ENCODE peak calls at places on chromosomes 6 and 20, in four cellular contexts. B is cardiac muscle cell, F is MCF 10A, X is HCT116. E is an unnamed sample.
A peak's percentile ranks its signal among the peaks of the same experiment; 100 is the strongest.

GRCh38 chr20:38779247-38780097 is 26.0 kb upstream of the PPP1R16B start:
- DNase-seq in B (peak; percentile 40), F (peak; percentile 34), X (peak; percentile 92), E (no peak)

GRCh38 chr6:158697798-158698197 is 47.9 kb downstream of the SYTL3 start:
- DNase-seq in B (no peak), F (no peak), X (peak; percentile 75), E (no peak)

GRCh38 chr6:154232013-154232920 is 124.3 kb downstream of the IPCEF1 start:
- DNase-seq in B (no peak), F (peak; percentile 12), X (no peak), E (no peak)

GRCh38 chr6:77326029-77326428 is 137.3 kb downstream of the HTR1B start:
- DNase-seq in B (no peak), F (no peak), X (no peak), E (no peak)

GRCh38 chr6:159982726-159983506 is 14.0 kb downstream of the IGF2R start:
- DNase-seq in B (no peak), F (peak; percentile 75), X (no peak), E (no peak)

GRCh38 chr6:98927534-98927933 is 20.2 kb downstream of the FBXL4 start:
- DNase-seq in B (no peak), F (no peak), X (no peak), E (no peak)

GRCh38 chr6:10800810-10801209 is 37.5 kb downstream of the MAK start:
- DNase-seq in B (no peak), F (peak; percentile 76), X (peak; percentile 4), E (no peak)

GRCh38 chr6:20564269-20564668 is 30.0 kb downstream of the CDKAL1 start:
- DNase-seq in B (peak; percentile 7), F (peak; percentile 17), X (peak; percentile 19), E (no peak)

GRCh38 chr6:2875840-2876207 is 27.3 kb downstream of the SERPINB9 start:
- DNase-seq in B (no peak), F (no peak), X (no peak), E (no peak)

GRCh38 chr6:64520050-64520449 is 884.4 kb downstream of the PHF3 start:
- DNase-seq in B (no peak), F (peak; percentile 89), X (no peak), E (peak; percentile 5)

GRCh38 chr6:70668499-70668812 is 773 bp downstream of the SMAP1 start:
- DNase-seq in B (peak; percentile 62), F (peak; percentile 50), X (peak; percentile 47), E (no peak)

GRCh38 chr20:50635676-50636600 is 55.4 kb downstream of the RIPOR3 start:
- DNase-seq in B (peak; percentile 88), F (peak; percentile 66), X (peak; percentile 67), E (no peak)
- TF ChIP-seq CTCF in B (peak; percentile 100), F (peak; percentile 91), X (peak; percentile 75), E (peak; percentile 88)

DNA sequence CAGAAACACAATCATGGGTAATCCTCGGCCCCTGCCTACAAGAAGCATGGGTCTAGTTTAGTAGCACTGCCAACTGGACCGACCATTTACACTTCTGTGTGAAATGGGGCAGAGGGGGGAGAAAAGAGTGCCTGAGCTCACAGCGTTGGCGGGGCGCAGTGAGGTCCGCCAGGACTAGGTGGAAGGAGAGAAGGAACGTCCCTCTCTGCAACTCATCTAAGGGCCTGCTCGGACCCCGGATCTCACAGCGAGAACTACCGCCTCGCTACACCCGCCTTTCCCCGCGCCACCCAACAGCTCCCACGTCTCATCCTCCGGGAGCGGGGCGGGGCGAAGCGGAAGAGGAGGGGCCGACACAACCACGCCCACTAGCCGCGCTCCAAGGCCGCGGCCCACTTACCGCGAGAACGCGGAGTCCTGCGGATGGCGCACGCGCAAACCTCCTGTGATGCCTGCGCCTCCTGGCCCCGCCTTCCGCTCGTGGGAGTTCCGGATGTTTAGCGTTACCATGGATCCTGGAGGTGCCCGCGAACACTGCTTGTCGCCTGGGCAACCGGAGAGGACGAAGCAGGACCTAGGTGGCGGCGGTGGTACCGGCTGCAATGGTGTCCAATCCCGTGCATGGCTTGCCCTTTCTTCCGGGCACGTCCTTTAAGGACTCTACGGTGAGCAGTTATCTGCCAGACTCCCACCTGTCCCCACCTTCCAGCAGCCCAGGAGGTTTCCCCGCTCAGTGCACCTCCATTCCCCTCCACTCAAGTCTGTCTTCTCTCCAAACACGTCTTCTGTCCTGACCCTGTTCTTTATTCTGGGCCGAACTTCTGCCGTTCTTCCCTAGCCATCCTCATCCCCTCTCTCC is at the start of gene EFHC1:
- DNase-seq in B (peak; percentile 99), F (peak; percentile 97), X (peak; percentile 94), E (peak; percentile 85)
- TF ChIP-seq CTCF in B (no peak), F (no peak), X (no peak), E (no peak)

DNA sequence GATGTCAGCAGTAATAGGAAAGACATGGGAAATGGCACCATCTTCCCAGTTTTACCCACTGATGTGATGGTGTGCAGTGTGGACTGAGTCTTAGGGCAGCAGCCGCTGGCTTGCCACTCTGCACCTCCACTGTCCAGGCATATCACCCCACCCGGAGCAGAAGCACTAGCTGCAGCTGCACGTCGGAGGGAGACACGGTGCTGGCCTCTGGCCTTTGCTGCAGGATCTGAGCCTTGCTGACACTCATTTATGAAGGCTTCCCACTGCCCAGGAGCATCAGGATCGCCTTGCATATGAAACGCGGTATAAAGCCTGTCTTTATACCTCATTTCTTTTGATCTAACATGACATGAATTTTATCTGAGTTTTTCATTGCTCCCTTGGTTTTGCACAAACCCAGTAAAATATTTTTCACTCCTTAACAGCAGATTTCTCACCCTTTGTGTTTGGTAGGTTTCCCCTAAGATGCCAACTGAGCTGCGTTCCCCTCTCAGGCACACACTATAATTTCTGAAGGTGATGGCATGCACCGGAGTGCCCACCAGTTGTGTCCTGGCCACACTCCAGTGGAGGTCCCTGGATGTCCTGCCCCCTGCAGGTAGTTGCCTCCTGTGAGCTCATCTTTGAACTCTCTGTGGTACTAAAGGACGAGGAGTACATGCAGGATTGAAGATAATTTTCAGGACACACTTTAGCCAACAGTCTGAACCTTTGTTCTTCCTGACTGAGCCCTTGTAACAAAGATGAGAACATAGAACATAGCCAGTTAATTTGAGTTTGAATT is 8.9 kb upstream of the EXOC2 start:
- DNase-seq in B (no peak), F (no peak), X (no peak), E (no peak)
- TF ChIP-seq CTCF in B (peak; percentile 17), F (no peak), X (no peak), E (no peak)

GRCh38 chr6:6557504-6557839 is 31.0 kb upstream of the LY86 start:
- DNase-seq in B (no peak), F (no peak), X (no peak), E (no peak)

GRCh38 chr6:6557871-6558270 is 30.6 kb upstream of the LY86 start:
- DNase-seq in B (no peak), F (peak; percentile 52), X (no peak), E (no peak)

GRCh38 chr6:6564154-6564553 is 24.4 kb upstream of the LY86 start:
- DNase-seq in B (no peak), F (no peak), X (no peak), E (no peak)

GRCh38 chr6:6559994-6560393 is 28.5 kb upstream of the LY86 start:
- DNase-seq in B (no peak), F (peak; percentile 30), X (no peak), E (no peak)

GRCh38 chr6:6560909-6561308 is 27.6 kb upstream of the LY86 start:
- DNase-seq in B (no peak), F (peak; percentile 51), X (peak; percentile 13), E (no peak)
- TF ChIP-seq CTCF in B (no peak), F (peak; percentile 24), X (peak; percentile 21), E (no peak)